ENCODE peak calls at places on chromosome 3, in four cellular contexts. I, H, C and R are unnamed samples.

GRCh38 chr3:168336276-168336675 is 240.6 kb upstream of the GOLIM4 start:
- DNase-seq in I (no peak), H (no peak), C (no peak), R (no peak)

GRCh38 chr3:87120850-87121249 is 106.3 kb upstream of the CHMP2B start:
- DNase-seq in I (no peak), H (no peak), C (no peak), R (no peak)

GRCh38 chr3:43866529-43867353 is 176.0 kb downstream of the ABHD5 start:
- DNase-seq in I (no peak), H (no peak), C (no peak), R (peak; percentile 91)

GRCh38 chr3:4406746-4407568 is 60.1 kb downstream of the SUMF1 start:
- DNase-seq in I (no peak), H (no peak), C (no peak), R (no peak)

GRCh38 chr3:42035816-42036482 is 55.2 kb upstream of the TRAK1 start:
- DNase-seq in I (no peak), H (no peak), C (peak; percentile 50), R (no peak)

GRCh38 chr3:112001516-112001915 is 2.8 kb downstream of the TAGLN3 start:
- DNase-seq in I (no peak), H (no peak), C (no peak), R (no peak)

GRCh38 chr3:87873136-87873535 is 185.7 kb downstream of the CGGBP1 start:
- DNase-seq in I (no peak), H (no peak), C (no peak), R (peak; percentile 81)

GRCh38 chr3:61452536-61452991 is 108.8 kb upstream of the PTPRG start:
- DNase-seq in I (no peak), H (no peak), C (no peak), R (peak; percentile 25)

GRCh38 chr3:24138876-24139256 is 193.8 kb downstream of the NR1D2 start:
- DNase-seq in I (no peak), H (no peak), C (no peak), R (no peak)

GRCh38 chr3:142279965-142280590 is 54.7 kb upstream of the GK5 start:
- DNase-seq in I (peak; percentile 71), H (peak; percentile 63), C (no peak), R (peak; percentile 81)

GRCh38 chr3:149314807-149315578 is 18.4 kb downstream of the TM4SF18 start:
- DNase-seq in I (no peak), H (no peak), C (no peak), R (peak; percentile 83)

GRCh38 chr3:151265166-151265565 is 13.2 kb downstream of the P2RY14 start:
- DNase-seq in I (no peak), H (no peak), C (no peak), R (no peak)

GRCh38 chr3:159964166-159964973 is 24.3 kb upstream of the IL12A start:
- DNase-seq in I (no peak), H (no peak), C (no peak), R (peak; percentile 53)

GRCh38 chr3:45224824-45225464 is 1.1 kb downstream of the TMEM158 start:
- DNase-seq in I (peak; percentile 82), H (no peak), C (peak; percentile 87), R (peak; percentile 78)

GRCh38 chr3:191143224-191143623 is 55.8 kb upstream of the OSTN start:
- DNase-seq in I (no peak), H (no peak), C (no peak), R (no peak)

GRCh38 chr3:112767177-112767576 is 79.5 kb downstream of the CD200R1L start:
- DNase-seq in I (no peak), H (no peak), C (no peak), R (no peak)

GRCh38 chr3:126106336-126107202 is 22.6 kb upstream of the SLC41A3 start:
- DNase-seq in I (peak; percentile 38), H (no peak), C (no peak), R (no peak)

GRCh38 chr3:119580148-119580760 is 962 bp downstream of the ADPRH start:
- DNase-seq in I (peak; percentile 68), H (no peak), C (no peak), R (peak; percentile 45)

GRCh38 chr3:151226088-151226563 is 23.1 kb upstream of the GPR171 start:
- DNase-seq in I (no peak), H (no peak), C (no peak), R (peak; percentile 64)

GRCh38 chr3:66297260-66297863 is 76.6 kb downstream of the SLC25A26 start:
- DNase-seq in I (no peak), H (no peak), C (no peak), R (no peak)

GRCh38 chr3:39135170-39135805 is 18.1 kb downstream of the CSRNP1 start:
- DNase-seq in I (peak; percentile 62), H (no peak), C (no peak), R (no peak)

GRCh38 chr3:175287361-175287963 is 428.3 kb downstream of the NAALADL2 start:
- DNase-seq in I (no peak), H (no peak), C (no peak), R (no peak)

GRCh38 chr3:129224984-129225393 is 24.4 kb upstream of the COPG1 start:
- DNase-seq in I (peak; percentile 91), H (no peak), C (peak; percentile 90), R (peak; percentile 92)

GRCh38 chr3:34260266-34260990 is 462.0 kb downstream of the PDCD6IP start:
- DNase-seq in I (no peak), H (no peak), C (peak; percentile 25), R (no peak)

GRCh38 chr3:40588406-40588805 is 63.6 kb downstream of the ZNF621 start:
- DNase-seq in I (no peak), H (no peak), C (no peak), R (no peak)

GRCh38 chr3:110419571-110419970 is 652.0 kb upstream of the NECTIN3 start:
- DNase-seq in I (no peak), H (no peak), C (no peak), R (no peak)

GRCh38 chr3:119529883-119530282 is 29.5 kb downstream of the CD80 start:
- DNase-seq in I (no peak), H (no peak), C (no peak), R (no peak)

GRCh38 chr3:139541898-139542288 is 2.4 kb upstream of the RBP1 start:
- DNase-seq in I (no peak), H (no peak), C (no peak), R (no peak)

GRCh38 chr3:62559831-62560445 is 186.6 kb upstream of the FEZF2 start:
- DNase-seq in I (no peak), H (no peak), C (no peak), R (peak; percentile 61)

GRCh38 chr3:146187334-146187950 is 26.5 kb upstream of the PLOD2 start:
- DNase-seq in I (no peak), H (no peak), C (no peak), R (peak; percentile 50)

GRCh38 chr3:22981176-22981575 is 222.0 kb upstream of the UBE2E2 start:
- DNase-seq in I (no peak), H (no peak), C (no peak), R (no peak)